ENCODE peak calls at places on chromosomes 6 and 20, in six cellular contexts. R, Z, Q, Y, H and G are unnamed samples.

GRCh38 chr20:32333181-32333987 is 24.7 kb upstream of the ASXL1 start:
- DNase-seq in H (no peak), Y (peak), Z (no peak), R (peak), Q (no peak), G (no peak)

GRCh38 chr20:49356676-49357075 is 78.8 kb upstream of the ZNFX1 start:
- DNase-seq in R (no peak), Z (peak), Y (no peak), Q (no peak), H (no peak), G (no peak)

GRCh38 chr6:33206864-33207568 is 1.3 kb upstream of the RING1 start:
- DNase-seq in Y (no peak), H (no peak), Q (no peak), Z (peak), R (no peak), G (no peak)

GRCh38 chr6:167839343-167839742 is 12.6 kb downstream of the AFDN start:
- DNase-seq in H (no peak), Y (no peak), Q (no peak), R (no peak), Z (no peak), G (no peak)

GRCh38 chr20:50772418-50773185 is 22.3 kb upstream of the BCAS4 start:
- DNase-seq in H (no peak), Y (no peak), Q (peak), Z (peak), R (no peak), G (peak)

GRCh38 chr6:82494367-82494766 is 130.8 kb downstream of the TPBG start:
- DNase-seq in R (no peak), H (no peak), Z (no peak), Y (no peak), Q (no peak), G (no peak)

GRCh38 chr6:154653853-154654252 is 79.4 kb upstream of the SCAF8 start:
- DNase-seq in Z (no peak), H (no peak), Y (no peak), R (no peak), Q (peak), G (no peak)

GRCh38 chr20:62448038-62448437 is 20.7 kb upstream of the RBBP8NL start:
- DNase-seq in Q (no peak), Z (no peak), Y (no peak), H (no peak), R (no peak), G (no peak)

GRCh38 chr6:80132942-80133517 is 26.6 kb downstream of the BCKDHB start:
- DNase-seq in Q (peak), H (peak), R (peak), Z (no peak), Y (no peak), G (no peak)

GRCh38 chr6:21987501-21987957 is 309.3 kb downstream of the PRL start:
- DNase-seq in R (peak), Z (peak), Y (peak), Q (peak), H (peak), G (no peak)

GRCh38 chr20:29326376-29327070 is 1930.9 kb upstream of the DEFB115 start:
- DNase-seq in R (no peak), Y (no peak), Q (no peak), Z (no peak), H (no peak), G (peak)

GRCh38 chr20:38435555-38435939 is 419 bp upstream of the SNHG17 start:
- DNase-seq in R (no peak), Y (no peak), Z (no peak), H (no peak), Q (no peak), G (no peak)

GRCh38 chr20:38303908-38304379 is at the start of gene BPI:
- DNase-seq in Q (no peak), Y (no peak), H (peak), Z (no peak), R (no peak), G (no peak)

GRCh38 chr6:56628105-56628504 is 14.6 kb downstream of the DST start:
- DNase-seq in Z (no peak), Y (no peak), H (no peak), R (no peak), Q (no peak), G (no peak)

GRCh38 chr6:27865952-27866369 is 46.2 kb downstream of the OR2B2 start:
- DNase-seq in Z (no peak), R (peak), Q (peak), Y (no peak), H (no peak), G (no peak)

GRCh38 chr6:140636698-140637402 is 1262.4 kb upstream of the CITED2 start:
- DNase-seq in H (no peak), Q (no peak), R (no peak), Y (peak), Z (no peak), G (no peak)

GRCh38 chr6:43184268-43184985 is 2.4 kb downstream of the CUL9 start:
- DNase-seq in H (no peak), R (no peak), Z (no peak), Y (no peak), Q (no peak), G (no peak)

GRCh38 chr6:87539554-87539953 is 50.2 kb downstream of the RARS2 start:
- DNase-seq in Z (no peak), H (no peak), Y (no peak), R (no peak), Q (no peak), G (no peak)

GRCh38 chr20:47129306-47129705 is 227.2 kb downstream of the ZMYND8 start:
- DNase-seq in H (no peak), Y (no peak), Q (no peak), R (no peak), Z (no peak), G (no peak)

GRCh38 chr20:870758-871157 is 37.2 kb downstream of the FAM110A start:
- DNase-seq in Z (no peak), Q (no peak), R (no peak), H (no peak), Y (no peak), G (no peak)

GRCh38 chr6:127367023-127367375 is 23.6 kb upstream of the ECHDC1 start:
- DNase-seq in H (no peak), Q (no peak), Y (no peak), Z (no peak), R (no peak), G (no peak)

DNA sequence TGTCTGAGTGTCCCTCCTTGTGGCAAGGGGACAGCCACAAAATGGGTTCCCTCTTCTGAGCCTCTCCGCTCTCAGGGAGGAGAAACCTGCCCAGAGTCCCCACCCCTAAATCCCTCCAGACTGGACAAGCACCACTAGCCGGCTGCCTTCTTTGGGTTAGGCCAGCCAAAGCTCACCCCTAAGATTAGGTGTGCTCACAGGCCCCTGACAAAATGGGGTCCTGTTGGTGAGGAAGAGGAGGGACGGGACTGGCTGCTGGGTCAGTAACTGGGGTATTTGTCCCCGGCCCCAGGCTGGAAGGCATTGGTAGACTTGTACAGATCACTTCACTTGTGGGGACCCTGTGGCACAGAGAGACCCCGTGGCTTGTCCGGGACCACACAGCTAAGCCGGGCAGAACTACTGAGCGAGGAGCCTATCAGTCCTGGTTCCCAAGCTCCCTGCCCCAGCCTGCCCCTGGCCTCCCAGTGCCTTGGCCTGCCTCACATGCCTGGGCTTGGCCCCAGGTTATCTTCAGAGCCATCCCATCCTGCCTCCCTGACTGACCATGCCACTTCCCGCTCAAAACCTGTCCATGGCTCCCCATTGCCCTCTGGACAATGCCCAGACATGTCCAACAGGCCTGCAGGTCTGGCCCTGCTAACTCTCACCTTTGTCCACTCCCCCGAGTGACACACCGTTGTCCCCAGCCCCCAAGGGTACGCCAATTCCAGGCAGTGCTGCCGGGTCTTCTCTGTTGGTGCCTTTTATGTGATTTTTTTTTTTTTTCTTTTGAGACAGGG is 10.5 kb upstream of the AVP start:
- DNase-seq in R (no peak), Z (no peak), H (no peak), Q (no peak), Y (no peak), G (no peak)
- H3K27ac ChIP-seq in R (no peak), Z (no peak), H (no peak), Q (no peak), Y (no peak), G (no peak)

GRCh38 chr20:43658723-43659419 is 8.0 kb upstream of the MYBL2 start:
- DNase-seq in Q (no peak), Y (no peak), R (no peak), Z (no peak), H (no peak), G (no peak)
- TF ChIP-seq CTCF in Q (no peak), Y (no peak), R (no peak), Z (no peak), H (no peak), G (no peak)

GRCh38 chr6:3163248-3163594 is 5.9 kb upstream of the TUBB2A start:
- DNase-seq in R (no peak), Z (no peak), H (no peak), Y (no peak), Q (no peak), G (no peak)

GRCh38 chr6:3157151-3157933 is at the start of gene TUBB2A:
- DNase-seq in Q (peak), Z (peak), R (peak), H (peak), Y (no peak), G (no peak)

GRCh38 chr6:3162565-3163247 is 5.4 kb upstream of the TUBB2A start:
- DNase-seq in Q (peak), Y (no peak), Z (peak), R (peak), H (peak), G (no peak)

GRCh38 chr6:3162067-3162497 is 4.7 kb upstream of the TUBB2A start:
- DNase-seq in Z (no peak), Q (no peak), H (no peak), R (no peak), Y (no peak), G (no peak)

GRCh38 chr6:3159805-3160781 is 2.7 kb upstream of the TUBB2A start:
- DNase-seq in Z (no peak), Q (peak), H (peak), R (peak), Y (no peak), G (no peak)
- TF ChIP-seq POLR2A in Z (no peak), Q (no peak), H (no peak), R (peak), Y (no peak), G (no peak)

DNA sequence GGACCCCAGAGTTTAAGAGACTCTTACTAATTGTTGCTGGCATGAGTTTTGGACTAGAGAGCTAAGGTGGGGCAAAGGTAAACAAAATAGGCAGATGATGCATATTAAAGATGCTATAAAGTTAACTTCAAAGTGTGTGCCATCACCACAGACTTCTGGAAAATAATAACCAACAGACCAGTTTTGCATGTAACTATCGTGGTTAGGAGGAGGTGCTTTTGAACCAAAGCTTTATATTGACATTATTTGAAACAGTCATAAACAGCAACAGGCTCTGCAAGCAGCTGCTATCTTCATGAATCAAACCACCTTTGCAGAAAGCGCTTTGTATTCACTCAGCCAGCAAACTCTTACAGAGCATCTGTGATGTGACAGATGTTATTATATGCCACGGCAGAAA is 81.8 kb downstream of the CRYBG1 start:
- DNase-seq in Z (no peak), Y (no peak), Q (no peak), R (no peak), H (no peak), G (no peak)
- H3K27ac ChIP-seq in Z (no peak), Y (no peak), Q (no peak), R (no peak), H (no peak), G (no peak)

GRCh38 chr6:100228437-100229424 is 234.7 kb upstream of the MCHR2 start:
- DNase-seq in R (peak), Z (peak), H (peak), Q (peak), Y (peak), G (no peak)
- TF ChIP-seq CTCF in R (no peak), Z (no peak), H (no peak), Q (no peak), Y (peak), G (peak)